ENCODE peak calls at places on chromosome 9, in four cellular contexts. T, C, L and N are unnamed samples.

GRCh38 chr9:137156567-137157375 is 13.1 kb downstream of the LRRC26 start:
- DNase-seq in T (peak; percentile 58), L (peak; percentile 95), C (no peak), N (no peak)

GRCh38 chr9:112112519-112112918 is 62.6 kb downstream of the SUSD1 start:
- DNase-seq in C (no peak), L (no peak), T (peak; percentile 80), N (no peak)

GRCh38 chr9:82299870-82300269 is 311.3 kb downstream of the SPATA31D1 start:
- DNase-seq in L (no peak), C (no peak), T (no peak), N (no peak)

GRCh38 chr9:114804504-114804903 is 1.3 kb downstream of the TNFSF15 start:
- DNase-seq in L (no peak), T (peak; percentile 73), C (peak; percentile 50), N (no peak)

GRCh38 chr9:126894052-126894603 is 20.5 kb upstream of the RALGPS1 start:
- DNase-seq in L (no peak), T (no peak), C (no peak), N (no peak)

GRCh38 chr9:131982683-131983239 is 96.9 kb downstream of the MED27 start:
- DNase-seq in L (no peak), C (no peak), T (no peak), N (no peak)

GRCh38 chr9:108671794-108672193 is 184.0 kb downstream of the ACTL7B start:
- DNase-seq in L (no peak), T (no peak), C (no peak), N (no peak)

GRCh38 chr9:69945671-69946141 is 97.9 kb upstream of the MAMDC2 start:
- DNase-seq in L (no peak), T (peak; percentile 10), C (no peak), N (no peak)

GRCh38 chr9:37944671-37945481 is 40.9 kb upstream of the SLC25A51 start:
- DNase-seq in L (no peak), T (no peak), C (no peak), N (peak; percentile 39)

GRCh38 chr9:78566521-78566920 is 269.6 kb downstream of the PSAT1 start:
- DNase-seq in L (no peak), C (no peak), T (no peak), N (no peak)

GRCh38 chr9:109972026-109973005 is 192.3 kb downstream of the PALM2AKAP2 start:
- DNase-seq in C (no peak), T (no peak), L (no peak), N (no peak)

GRCh38 chr9:15176821-15177220 is 130.2 kb downstream of the TTC39B start:
- DNase-seq in T (no peak), C (no peak), L (no peak), N (no peak)

GRCh38 chr9:14238518-14238917 is 75.4 kb downstream of the NFIB start:
- DNase-seq in L (no peak), T (peak; percentile 83), C (peak; percentile 40), N (no peak)

GRCh38 chr9:105066265-105066865 is 138.4 kb upstream of the ABCA1 start:
- DNase-seq in L (no peak), C (no peak), T (no peak), N (no peak)

GRCh38 chr9:120336753-120337090 is 243.2 kb downstream of the CDK5RAP2 start:
- DNase-seq in C (no peak), T (no peak), L (no peak), N (peak; percentile 31)

GRCh38 chr9:11128156-11128555 is 515.4 kb upstream of the PTPRD start:
- DNase-seq in C (no peak), T (no peak), L (no peak), N (no peak)

GRCh38 chr9:135332979-135333748 is 146.4 kb upstream of the PPP1R26 start:
- DNase-seq in C (no peak), T (no peak), L (no peak), N (no peak)

GRCh38 chr9:121857941-121858340 is 206.5 kb downstream of the DAB2IP start:
- DNase-seq in L (no peak), C (no peak), T (no peak), N (peak; percentile 41)

GRCh38 chr9:123191260-123191659 is 77.1 kb downstream of the STRBP start:
- DNase-seq in C (no peak), L (no peak), T (no peak), N (no peak)

GRCh38 chr9:107481035-107481434 is 8.5 kb downstream of the KLF4 start:
- DNase-seq in T (peak; percentile 15), L (no peak), C (no peak), N (no peak)

GRCh38 chr9:89187950-89188349 is 9.3 kb upstream of the SHC3 start:
- DNase-seq in L (no peak), T (no peak), C (no peak), N (no peak)

GRCh38 chr9:114098021-114098659 is 952 bp downstream of the KIF12 start:
- DNase-seq in T (peak; percentile 75), C (no peak), L (peak; percentile 71), N (no peak)

GRCh38 chr9:89887286-89887685 is 282.5 kb downstream of the GADD45G start:
- DNase-seq in L (no peak), T (no peak), C (no peak), N (no peak)

GRCh38 chr9:91285729-91286353 is 75.9 kb downstream of the AUH start:
- DNase-seq in T (no peak), C (no peak), L (no peak), N (no peak)

GRCh38 chr9:85909390-85909789 is 31.6 kb upstream of the NAA35 start:
- DNase-seq in C (no peak), L (no peak), T (no peak), N (no peak)

GRCh38 chr9:93258818-93259489 is 75.0 kb downstream of the WNK2 start:
- DNase-seq in T (no peak), L (no peak), C (no peak), N (no peak)

GRCh38 chr9:89814340-89815040 is 209.7 kb downstream of the GADD45G start:
- DNase-seq in T (no peak), C (no peak), L (no peak), N (no peak)

GRCh38 chr9:21362287-21362686 is 5.6 kb downstream of the IFNA13 start:
- DNase-seq in L (no peak), T (no peak), C (no peak), N (no peak)

GRCh38 chr9:4548796-4549725 is 58.8 kb downstream of the SLC1A1 start:
- DNase-seq in L (peak; percentile 22), C (peak; percentile 10), T (peak; percentile 44), N (peak; percentile 82)

GRCh38 chr9:135048046-135048757 is 39.3 kb upstream of the OLFM1 start:
- DNase-seq in T (no peak), L (no peak), C (no peak), N (no peak)

GRCh38 chr9:111030492-111030891 is 7.8 kb downstream of the LPAR1 start:
- DNase-seq in T (no peak), L (no peak), C (no peak), N (no peak)

GRCh38 chr9:121278535-121279169 is 10.7 kb downstream of the GSN start:
- DNase-seq in L (peak; percentile 64), C (no peak), T (peak; percentile 75), N (no peak)

GRCh38 chr9:3508078-3508431 is 17.7 kb downstream of the RFX3 start:
- DNase-seq in C (no peak), L (no peak), T (peak; percentile 12), N (no peak)

GRCh38 chr9:107848598-107848997 is 359.0 kb upstream of the KLF4 start:
- DNase-seq in C (no peak), T (no peak), L (no peak), N (no peak)

GRCh38 chr9:134379774-134380431 is 53.6 kb downstream of the RXRA start:
- DNase-seq in T (peak; percentile 77), L (no peak), C (no peak), N (no peak)

GRCh38 chr9:70049672-70050271 is 6.1 kb downstream of the MAMDC2 start:
- DNase-seq in C (no peak), T (no peak), L (no peak), N (no peak)

GRCh38 chr9:130946778-130947617 is 8.0 kb upstream of the FIBCD1 start:
- DNase-seq in L (peak; percentile 66), T (peak; percentile 67), C (no peak), N (no peak)

GRCh38 chr9:76135902-76136301 is 245.4 kb downstream of the PCSK5 start:
- DNase-seq in T (no peak), L (no peak), C (no peak), N (no peak)

DNA sequence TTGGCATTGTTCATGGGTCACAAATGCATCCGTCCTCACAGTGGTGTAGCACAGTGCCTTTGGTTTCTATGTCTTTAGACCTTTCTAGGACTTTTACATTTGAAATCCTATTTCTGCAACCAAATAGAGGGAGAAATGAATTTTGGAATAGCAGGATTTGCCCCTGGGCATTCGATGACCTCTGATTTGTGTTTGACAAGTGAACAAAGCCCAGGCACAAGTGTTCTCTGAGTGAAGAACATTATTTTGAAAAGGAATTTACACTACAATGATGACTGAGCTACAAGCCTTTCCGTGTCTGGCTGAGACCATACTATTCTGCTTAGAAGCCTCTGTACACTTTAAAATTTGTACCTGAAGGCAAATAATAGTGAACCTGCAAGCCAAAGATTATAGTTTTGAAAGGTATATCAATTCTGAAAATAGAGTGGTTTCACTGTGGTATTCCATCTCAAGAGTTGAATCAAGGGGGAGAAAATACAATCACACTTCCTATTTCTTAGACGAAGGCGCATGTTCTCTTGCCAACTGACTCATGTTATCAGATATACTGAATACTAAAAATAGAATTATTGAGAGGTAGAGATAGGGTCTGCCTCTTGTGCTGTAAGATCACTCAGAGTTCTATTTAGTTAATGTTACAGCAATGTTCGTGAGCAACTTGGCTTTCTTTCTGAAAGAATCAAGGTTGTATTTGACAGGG is 297.6 kb downstream of the KDM4C start:
- DNase-seq in C (no peak), L (no peak), T (no peak), N (no peak)
- TF ChIP-seq RNF2 in C (no peak), L (no peak), T (no peak), N (no peak)

DNA sequence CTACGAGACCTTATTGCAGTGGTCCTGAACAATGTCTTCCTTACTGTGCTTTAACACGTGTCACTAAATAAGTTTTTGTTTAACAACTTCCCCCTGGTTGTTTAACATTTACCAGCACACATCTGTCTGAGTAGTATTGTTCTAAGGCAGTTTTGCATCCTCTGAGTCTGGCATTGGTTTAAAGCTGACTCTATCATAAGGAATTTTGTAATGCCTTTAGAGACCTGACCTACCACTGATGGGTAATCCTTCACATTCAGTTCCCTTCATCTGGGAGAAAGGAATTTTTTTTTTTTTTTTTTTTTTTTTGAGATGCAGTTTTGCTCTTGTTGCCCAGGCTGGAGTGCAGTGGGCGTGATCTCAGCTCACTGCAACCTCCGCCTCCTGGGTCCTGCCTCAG is 20.0 kb upstream of the PCAT7 start:
- DNase-seq in T (no peak), L (no peak), C (no peak), N (no peak)
- TF ChIP-seq RNF2 in T (no peak), L (no peak), C (no peak), N (no peak)

DNA sequence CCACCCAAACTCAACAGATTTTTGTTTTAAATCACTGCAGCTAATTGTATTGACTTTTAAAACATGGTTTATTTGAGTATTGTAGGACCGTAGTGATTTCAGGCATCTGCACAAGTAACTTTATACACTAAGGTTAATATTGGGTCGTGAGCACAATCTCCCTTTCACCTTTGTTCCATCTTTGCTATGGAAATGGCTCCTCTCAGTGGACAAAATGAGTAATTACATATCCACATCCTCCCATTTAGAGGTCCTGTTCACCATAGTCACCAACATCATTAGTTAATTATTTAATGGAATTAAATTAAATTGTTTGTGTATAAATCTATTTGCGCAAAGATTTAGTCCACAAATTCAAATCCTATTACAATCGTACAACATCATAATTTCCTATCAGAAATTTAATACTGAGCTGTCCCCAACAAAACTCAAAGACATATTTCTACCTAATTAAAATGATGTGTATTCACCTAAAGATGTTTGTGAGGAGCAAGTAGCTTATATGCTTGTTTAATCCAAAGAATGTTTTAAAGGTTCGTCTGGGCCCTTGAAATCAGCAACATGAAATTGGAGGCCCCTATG is 173.0 kb upstream of the DAPK1 start:
- DNase-seq in C (peak; percentile 50), L (peak; percentile 44), T (peak; percentile 49), N (no peak)
- TF ChIP-seq RNF2 in C (no peak), L (no peak), T (no peak), N (no peak)

GRCh38 chr9:33868430-33869000 is 51.6 kb downstream of the UBE2R2 start:
- DNase-seq in L (no peak), T (no peak), C (no peak), N (no peak)
- TF ChIP-seq RNF2 in L (no peak), T (no peak), C (no peak), N (no peak)